ENCODE peak calls at places on chromosomes 13 and 19, in six cellular contexts. O is transverse colon, C is K562, B is breast epithelium, K is suprapubic skin, S is stomach. Y is an unnamed sample.

GRCh38 chr13:51785592-51786424 is 18.2 kb downstream of the DHRS12 start:
- DNase-seq in O (no peak), C (peak; percentile 45), B (no peak), K (no peak), S (peak; percentile 51), Y (no peak)

GRCh38 chr19:3556978-3557460 is 367 bp downstream of the MFSD12 start:
- DNase-seq in O (peak; percentile 51), C (peak; percentile 71), B (no peak), K (no peak), S (peak; percentile 48), Y (no peak)

GRCh38 chr13:112879283-112879833 is 89.7 kb upstream of the MCF2L start:
- DNase-seq in O (no peak), C (no peak), B (no peak), K (no peak), S (no peak), Y (no peak)

GRCh38 chr13:34338102-34338501 is 520.2 kb downstream of the RFC3 start:
- DNase-seq in O (no peak), C (no peak), B (no peak), K (no peak), S (no peak), Y (no peak)

GRCh38 chr19:45448887-45449299 is 18.9 kb upstream of the FOSB start:
- DNase-seq in O (peak; percentile 57), C (no peak), B (no peak), K (no peak), S (no peak), Y (no peak)

GRCh38 chr13:106905380-106906259 is 337.7 kb upstream of the ARGLU1 start:
- DNase-seq in O (no peak), C (no peak), B (no peak), K (no peak), S (no peak), Y (no peak)

GRCh38 chr19:17677002-17677401 is 11.2 kb downstream of the UNC13A start:
- DNase-seq in O (no peak), C (peak; percentile 54), B (no peak), K (no peak), S (no peak), Y (no peak)

GRCh38 chr19:19820774-19821315 is 705 bp downstream of the ZNF506 start:
- DNase-seq in O (no peak), C (no peak), B (no peak), K (no peak), S (no peak), Y (no peak)

GRCh38 chr13:30373727-30374126 is 48.6 kb upstream of the UBE2L5 start:
- DNase-seq in O (peak; percentile 66), C (no peak), B (no peak), K (no peak), S (no peak), Y (no peak)

GRCh38 chr13:33543631-33544030 is 258.1 kb upstream of the STARD13 start:
- DNase-seq in O (no peak), C (no peak), B (no peak), K (no peak), S (no peak), Y (no peak)

GRCh38 chr13:31947105-31947504 is 84.5 kb upstream of the FRY start:
- DNase-seq in O (no peak), C (no peak), B (no peak), K (no peak), S (no peak), Y (no peak)

GRCh38 chr19:3434630-3435553 is 45.4 kb downstream of the SMIM24 start:
- DNase-seq in O (peak; percentile 96), C (peak; percentile 97), B (peak; percentile 97), K (peak; percentile 98), S (peak; percentile 95), Y (peak; percentile 99)

GRCh38 chr13:28716511-28716910 is 2.3 kb downstream of the SLC46A3 start:
- DNase-seq in O (peak; percentile 77), C (no peak), B (no peak), K (no peak), S (no peak), Y (no peak)

GRCh38 chr13:20798027-20798426 is 24.3 kb upstream of the EEF1AKMT1 start:
- DNase-seq in O (no peak), C (no peak), B (no peak), K (no peak), S (no peak), Y (no peak)

GRCh38 chr13:23615677-23616076 is 45.5 kb downstream of the TNFRSF19 start:
- DNase-seq in O (no peak), C (no peak), B (no peak), K (no peak), S (no peak), Y (no peak)

GRCh38 chr13:75391432-75392100 is 90.4 kb downstream of the TBC1D4 start:
- DNase-seq in O (no peak), C (no peak), B (no peak), K (no peak), S (no peak), Y (no peak)

GRCh38 chr13:73259061-73259908 is 200.5 kb downstream of the KLF5 start:
- DNase-seq in O (no peak), C (no peak), B (no peak), K (no peak), S (no peak), Y (no peak)

GRCh38 chr13:112882555-112883024 is 86.4 kb upstream of the MCF2L start:
- DNase-seq in O (no peak), C (no peak), B (no peak), K (no peak), S (no peak), Y (no peak)

GRCh38 chr13:114110091-114110829 is 22.2 kb downstream of the RASA3 start:
- DNase-seq in O (peak; percentile 68), C (no peak), B (peak; percentile 50), K (no peak), S (peak; percentile 47), Y (peak; percentile 71)

GRCh38 chr19:39173502-39173991 is 23.2 kb upstream of the NCCRP1 start:
- DNase-seq in O (no peak), C (no peak), B (no peak), K (no peak), S (no peak), Y (no peak)

GRCh38 chr13:90738881-90739280 is 608.6 kb upstream of the MIR17HG start:
- DNase-seq in O (no peak), C (no peak), B (no peak), K (no peak), S (no peak), Y (no peak)

GRCh38 chr13:99285432-99286182 is 21.6 kb downstream of the GPR183 start:
- DNase-seq in O (no peak), C (no peak), B (no peak), K (no peak), S (no peak), Y (no peak)

GRCh38 chr13:73984949-73985691 is 149.1 kb downstream of the KLF12 start:
- DNase-seq in O (no peak), C (no peak), B (no peak), K (no peak), S (no peak), Y (no peak)

GRCh38 chr13:104008571-104009435 is 942.6 kb upstream of the SLC10A2 start:
- DNase-seq in O (no peak), C (no peak), B (no peak), K (no peak), S (no peak), Y (no peak)

GRCh38 chr13:98842858-98843481 is 90.5 kb upstream of the SLC15A1 start:
- DNase-seq in O (peak; percentile 73), C (peak; percentile 51), B (no peak), K (no peak), S (peak; percentile 71), Y (no peak)

GRCh38 chr13:44156294-44156658 is 217.3 kb upstream of the SERP2 start:
- DNase-seq in O (no peak), C (no peak), B (no peak), K (no peak), S (no peak), Y (no peak)
- TF ChIP-seq POLR2A in O (no peak), C (no peak), B (no peak), K (no peak), S (no peak), Y (no peak)

GRCh38 chr19:40588110-40588854 is 11.6 kb downstream of the SHKBP1 start:
- DNase-seq in O (no peak), C (no peak), B (no peak), K (no peak), S (no peak), Y (no peak)

GRCh38 chr19:40584007-40584406 is 7.3 kb downstream of the SHKBP1 start:
- DNase-seq in O (no peak), C (no peak), B (no peak), K (no peak), S (no peak), Y (no peak)

GRCh38 chr19:40585241-40585640 is 8.6 kb downstream of the SHKBP1 start:
- DNase-seq in O (no peak), C (no peak), B (no peak), K (no peak), S (no peak), Y (no peak)

GRCh38 chr19:40586611-40587010 is 9.9 kb downstream of the SHKBP1 start:
- DNase-seq in O (no peak), C (no peak), B (no peak), K (no peak), S (no peak), Y (no peak)

GRCh38 chr19:40585677-40586422 is 9.2 kb downstream of the SHKBP1 start:
- DNase-seq in O (no peak), C (no peak), B (no peak), K (no peak), S (no peak), Y (no peak)
- TF ChIP-seq POLR2AphosphoS5 in O (no peak), C (no peak), B (no peak), K (no peak), S (no peak), Y (no peak)

DNA sequence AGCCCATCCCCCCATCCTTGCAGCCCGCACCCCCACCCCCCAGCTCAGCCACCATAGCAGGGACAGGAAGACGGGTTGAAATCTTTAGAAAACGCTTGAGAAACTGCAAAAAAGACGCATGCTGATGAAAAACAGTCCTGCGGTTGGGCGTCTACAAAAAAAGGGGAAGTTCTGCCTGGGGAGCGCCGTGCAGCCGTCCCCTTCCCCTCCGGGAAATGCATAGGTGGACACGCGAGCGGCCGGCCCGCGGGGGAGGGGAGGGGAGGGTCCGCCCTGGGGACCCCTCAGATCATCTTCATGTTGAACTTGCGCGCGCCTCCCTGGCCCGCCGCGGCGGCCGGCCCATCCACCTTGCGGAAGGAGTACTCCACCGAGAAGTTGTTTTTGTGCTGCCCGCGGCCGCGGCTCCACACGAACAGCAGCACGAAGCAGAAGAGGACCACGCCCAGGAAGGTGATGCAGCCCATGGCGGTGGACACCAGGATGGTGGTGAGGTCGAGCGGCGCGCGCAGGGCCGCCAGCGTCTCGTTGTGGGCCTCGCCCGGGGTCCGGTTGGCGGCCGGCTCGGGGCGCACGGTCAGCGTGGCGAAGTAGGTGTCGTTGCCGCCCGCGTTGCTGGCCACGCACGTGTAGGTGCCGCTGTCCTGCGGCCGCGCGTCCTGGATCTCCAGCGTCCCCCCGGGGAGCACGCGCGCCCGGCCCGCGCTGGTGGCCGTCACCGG is 7.9 kb upstream of the PEAK3 start:
- DNase-seq in O (peak; percentile 53), C (peak; percentile 58), B (no peak), K (no peak), S (peak; percentile 41), Y (peak; percentile 77)
- TF ChIP-seq POLR2A in O (no peak), C (no peak), B (no peak), K (no peak), S (no peak), Y (no peak)

DNA sequence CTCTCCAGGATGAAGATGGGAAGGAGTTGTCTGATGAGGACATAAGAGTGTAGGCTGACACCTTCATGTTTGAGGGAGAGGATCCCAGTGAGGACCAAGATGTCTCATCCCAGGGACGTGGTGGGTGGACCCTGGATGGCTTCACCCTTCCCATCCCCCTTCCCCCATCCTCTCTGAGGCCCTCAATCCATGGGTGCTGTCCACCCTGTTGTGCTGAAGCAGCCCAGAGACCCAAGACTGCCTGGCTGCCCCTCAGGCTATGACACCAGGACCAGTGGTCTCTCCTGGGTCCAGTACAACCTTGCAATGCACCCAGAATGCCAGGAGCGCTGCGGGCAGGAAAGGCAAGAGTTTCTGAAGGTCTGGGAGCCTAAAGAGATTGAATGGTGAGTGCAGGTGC is 3.4 kb upstream of the CYP4F12 start:
- DNase-seq in O (no peak), C (no peak), B (no peak), K (no peak), S (no peak), Y (no peak)
- TF ChIP-seq POLR2AphosphoS5 in O (no peak), C (no peak), B (no peak), K (no peak), S (no peak), Y (no peak)